ENCODE peak calls at places on chromosomes 5 and 9, in seven cellular contexts. One of them, this sample, is unnamed.

GRCh38 chr9:93963969-93964368 is 8.8 kb upstream of the BARX1 start:
- DNase-seq in IMR-90: peak
- DNase-seq in left ventricle myocardium inferior: no peak
- DNase-seq in heart right ventricle: no peak
- DNase-seq in suprapubic skin: peak
- DNase-seq in Peyer's patch: no peak
- DNase-seq in bronchial epithelial cell: no peak
- DNase-seq in this sample: no peak

GRCh38 chr5:35166043-35166442 is 64.2 kb downstream of the PRLR start:
- DNase-seq in IMR-90: no peak
- DNase-seq in left ventricle myocardium inferior: no peak
- DNase-seq in heart right ventricle: no peak
- DNase-seq in suprapubic skin: no peak
- DNase-seq in Peyer's patch: no peak
- DNase-seq in bronchial epithelial cell: no peak
- DNase-seq in this sample: no peak

GRCh38 chr9:72633966-72634365 is 112.6 kb downstream of the TMC1 start:
- DNase-seq in IMR-90: peak
- DNase-seq in left ventricle myocardium inferior: no peak
- DNase-seq in heart right ventricle: peak
- DNase-seq in suprapubic skin: no peak
- DNase-seq in Peyer's patch: no peak
- DNase-seq in bronchial epithelial cell: peak
- DNase-seq in this sample: peak

GRCh38 chr5:72955143-72955767 is 586 bp upstream of the FCHO2 start:
- DNase-seq in IMR-90: no peak
- DNase-seq in left ventricle myocardium inferior: peak
- DNase-seq in heart right ventricle: peak
- DNase-seq in suprapubic skin: no peak
- DNase-seq in Peyer's patch: peak
- DNase-seq in bronchial epithelial cell: peak
- DNase-seq in this sample: peak

GRCh38 chr5:29001666-29002065 is 1963.3 kb upstream of the CDH9 start:
- DNase-seq in IMR-90: no peak
- DNase-seq in left ventricle myocardium inferior: no peak
- DNase-seq in heart right ventricle: no peak
- DNase-seq in suprapubic skin: no peak
- DNase-seq in Peyer's patch: no peak
- DNase-seq in bronchial epithelial cell: no peak
- DNase-seq in this sample: no peak

GRCh38 chr9:124228516-124228915 is 29.2 kb upstream of the NEK6 start:
- DNase-seq in IMR-90: no peak
- DNase-seq in left ventricle myocardium inferior: no peak
- DNase-seq in heart right ventricle: no peak
- DNase-seq in suprapubic skin: no peak
- DNase-seq in Peyer's patch: no peak
- DNase-seq in bronchial epithelial cell: no peak
- DNase-seq in this sample: no peak

GRCh38 chr9:93188426-93189368 is 4.8 kb downstream of the WNK2 start:
- DNase-seq in IMR-90: no peak
- DNase-seq in left ventricle myocardium inferior: no peak
- DNase-seq in heart right ventricle: no peak
- DNase-seq in suprapubic skin: no peak
- DNase-seq in Peyer's patch: peak
- DNase-seq in bronchial epithelial cell: no peak
- DNase-seq in this sample: no peak

GRCh38 chr9:77820293-77820954 is 172.3 kb upstream of the GNA14 start:
- DNase-seq in IMR-90: peak
- DNase-seq in left ventricle myocardium inferior: no peak
- DNase-seq in heart right ventricle: no peak
- DNase-seq in suprapubic skin: no peak
- DNase-seq in Peyer's patch: no peak
- DNase-seq in bronchial epithelial cell: peak
- DNase-seq in this sample: peak

GRCh38 chr9:136856541-136857141 is 4.5 kb downstream of the MAMDC4 start:
- DNase-seq in IMR-90: no peak
- DNase-seq in left ventricle myocardium inferior: peak
- DNase-seq in heart right ventricle: no peak
- DNase-seq in suprapubic skin: no peak
- DNase-seq in Peyer's patch: no peak
- DNase-seq in bronchial epithelial cell: no peak
- DNase-seq in this sample: no peak

GRCh38 chr9:82777366-82777765 is 285.6 kb downstream of the RASEF start:
- DNase-seq in IMR-90: no peak
- DNase-seq in left ventricle myocardium inferior: no peak
- DNase-seq in heart right ventricle: no peak
- DNase-seq in suprapubic skin: no peak
- DNase-seq in Peyer's patch: no peak
- DNase-seq in bronchial epithelial cell: no peak
- DNase-seq in this sample: no peak

GRCh38 chr5:138803285-138803684 is 50.1 kb downstream of the CTNNA1 start:
- DNase-seq in IMR-90: no peak
- DNase-seq in left ventricle myocardium inferior: no peak
- DNase-seq in heart right ventricle: no peak
- DNase-seq in suprapubic skin: no peak
- DNase-seq in Peyer's patch: no peak
- DNase-seq in bronchial epithelial cell: no peak
- DNase-seq in this sample: no peak

GRCh38 chr9:92030367-92030766 is 80.3 kb upstream of the ROR2 start:
- DNase-seq in IMR-90: no peak
- DNase-seq in left ventricle myocardium inferior: no peak
- DNase-seq in heart right ventricle: no peak
- DNase-seq in suprapubic skin: no peak
- DNase-seq in Peyer's patch: no peak
- DNase-seq in bronchial epithelial cell: no peak
- DNase-seq in this sample: no peak

GRCh38 chr5:151047814-151048425 is 27.5 kb downstream of the GPX3 start:
- DNase-seq in IMR-90: no peak
- DNase-seq in left ventricle myocardium inferior: no peak
- DNase-seq in heart right ventricle: peak
- DNase-seq in suprapubic skin: no peak
- DNase-seq in Peyer's patch: peak
- DNase-seq in bronchial epithelial cell: peak
- DNase-seq in this sample: peak

GRCh38 chr5:137264573-137264972 is 234.6 kb downstream of the SPOCK1 start:
- DNase-seq in IMR-90: peak
- DNase-seq in left ventricle myocardium inferior: no peak
- DNase-seq in heart right ventricle: no peak
- DNase-seq in suprapubic skin: no peak
- DNase-seq in Peyer's patch: no peak
- DNase-seq in bronchial epithelial cell: no peak
- DNase-seq in this sample: peak

GRCh38 chr9:127344373-127344995 is 52.5 kb upstream of the SLC2A8 start:
- DNase-seq in IMR-90: peak
- DNase-seq in left ventricle myocardium inferior: no peak
- DNase-seq in heart right ventricle: no peak
- DNase-seq in suprapubic skin: no peak
- DNase-seq in Peyer's patch: no peak
- DNase-seq in bronchial epithelial cell: no peak
- DNase-seq in this sample: no peak

GRCh38 chr5:172059661-172060100 is 53.2 kb upstream of the FBXW11 start:
- DNase-seq in IMR-90: no peak
- DNase-seq in left ventricle myocardium inferior: no peak
- DNase-seq in heart right ventricle: no peak
- DNase-seq in suprapubic skin: no peak
- DNase-seq in Peyer's patch: no peak
- DNase-seq in bronchial epithelial cell: peak
- DNase-seq in this sample: peak

GRCh38 chr9:136022731-136023400 is 61.7 kb upstream of the UBAC1 start:
- DNase-seq in IMR-90: no peak
- DNase-seq in left ventricle myocardium inferior: peak
- DNase-seq in heart right ventricle: peak
- DNase-seq in suprapubic skin: no peak
- DNase-seq in Peyer's patch: no peak
- DNase-seq in bronchial epithelial cell: no peak
- DNase-seq in this sample: no peak

GRCh38 chr5:144698454-144698853 is 527.8 kb downstream of the KCTD16 start:
- DNase-seq in IMR-90: peak
- DNase-seq in left ventricle myocardium inferior: no peak
- DNase-seq in heart right ventricle: no peak
- DNase-seq in suprapubic skin: no peak
- DNase-seq in Peyer's patch: no peak
- DNase-seq in bronchial epithelial cell: peak
- DNase-seq in this sample: no peak

GRCh38 chr9:88583901-88584596 is 49.1 kb downstream of the NXNL2 start:
- DNase-seq in IMR-90: peak
- DNase-seq in left ventricle myocardium inferior: no peak
- DNase-seq in heart right ventricle: no peak
- DNase-seq in suprapubic skin: no peak
- DNase-seq in Peyer's patch: no peak
- DNase-seq in bronchial epithelial cell: peak
- DNase-seq in this sample: peak

GRCh38 chr9:126637002-126637849 is 23.5 kb downstream of the LMX1B start:
- DNase-seq in IMR-90: no peak
- DNase-seq in left ventricle myocardium inferior: no peak
- DNase-seq in heart right ventricle: no peak
- DNase-seq in suprapubic skin: no peak
- DNase-seq in Peyer's patch: no peak
- DNase-seq in bronchial epithelial cell: no peak
- DNase-seq in this sample: no peak

GRCh38 chr5:105101597-105101996 is 1539.0 kb upstream of the NUDT12 start:
- DNase-seq in IMR-90: no peak
- DNase-seq in left ventricle myocardium inferior: no peak
- DNase-seq in heart right ventricle: no peak
- DNase-seq in suprapubic skin: no peak
- DNase-seq in Peyer's patch: no peak
- DNase-seq in bronchial epithelial cell: peak
- DNase-seq in this sample: peak

GRCh38 chr9:110192531-110193326 is 15.2 kb downstream of the C9orf152 start:
- DNase-seq in IMR-90: peak
- DNase-seq in left ventricle myocardium inferior: no peak
- DNase-seq in heart right ventricle: no peak
- DNase-seq in suprapubic skin: no peak
- DNase-seq in Peyer's patch: no peak
- DNase-seq in bronchial epithelial cell: no peak
- DNase-seq in this sample: peak

GRCh38 chr5:36442796-36443195 is 141.1 kb upstream of the RANBP3L start:
- DNase-seq in IMR-90: peak
- DNase-seq in left ventricle myocardium inferior: no peak
- DNase-seq in heart right ventricle: no peak
- DNase-seq in suprapubic skin: no peak
- DNase-seq in Peyer's patch: no peak
- DNase-seq in bronchial epithelial cell: peak
- DNase-seq in this sample: peak

DNA sequence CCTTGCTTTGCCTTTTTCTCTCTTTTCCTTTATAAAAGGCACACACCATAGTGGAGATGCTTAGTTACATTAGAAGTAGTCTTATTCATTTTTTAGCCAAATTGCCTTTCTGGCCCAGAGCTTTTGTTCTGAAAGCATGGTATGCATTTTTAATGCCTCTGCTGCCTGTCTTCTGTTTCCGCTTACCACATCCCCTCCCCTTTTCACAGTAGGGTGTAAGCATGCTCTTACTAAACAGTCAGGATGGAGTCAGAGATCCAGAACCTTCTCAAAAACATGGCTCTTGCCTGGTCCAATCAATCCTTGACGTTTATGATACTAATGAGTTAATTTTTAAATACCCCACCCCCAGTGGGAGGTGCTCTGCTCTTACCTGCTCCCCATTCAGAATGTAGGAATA is 22.5 kb downstream of the PPP3R2 start:
- DNase-seq in IMR-90: no peak
- DNase-seq in left ventricle myocardium inferior: no peak
- DNase-seq in heart right ventricle: no peak
- DNase-seq in suprapubic skin: no peak
- DNase-seq in Peyer's patch: no peak
- DNase-seq in bronchial epithelial cell: no peak
- DNase-seq in this sample: no peak
- TF ChIP-seq CTCF in IMR-90: no peak
- TF ChIP-seq CTCF in left ventricle myocardium inferior: no peak
- TF ChIP-seq CTCF in heart right ventricle: no peak
- TF ChIP-seq CTCF in suprapubic skin: no peak
- TF ChIP-seq CTCF in Peyer's patch: no peak
- TF ChIP-seq CTCF in bronchial epithelial cell: no peak
- TF ChIP-seq CTCF in this sample: no peak

GRCh38 chr5:173323121-173323798 is 5.0 kb downstream of the STC2 start:
- DNase-seq in IMR-90: no peak
- DNase-seq in left ventricle myocardium inferior: no peak
- DNase-seq in heart right ventricle: no peak
- DNase-seq in suprapubic skin: peak
- DNase-seq in Peyer's patch: no peak
- DNase-seq in bronchial epithelial cell: no peak
- DNase-seq in this sample: no peak
- H3K4me3 ChIP-seq in IMR-90: no peak
- H3K4me3 ChIP-seq in left ventricle myocardium inferior: peak
- H3K4me3 ChIP-seq in heart right ventricle: no peak
- H3K4me3 ChIP-seq in suprapubic skin: no peak
- H3K4me3 ChIP-seq in Peyer's patch: no peak
- H3K4me3 ChIP-seq in bronchial epithelial cell: no peak
- H3K4me3 ChIP-seq in this sample: no peak

DNA sequence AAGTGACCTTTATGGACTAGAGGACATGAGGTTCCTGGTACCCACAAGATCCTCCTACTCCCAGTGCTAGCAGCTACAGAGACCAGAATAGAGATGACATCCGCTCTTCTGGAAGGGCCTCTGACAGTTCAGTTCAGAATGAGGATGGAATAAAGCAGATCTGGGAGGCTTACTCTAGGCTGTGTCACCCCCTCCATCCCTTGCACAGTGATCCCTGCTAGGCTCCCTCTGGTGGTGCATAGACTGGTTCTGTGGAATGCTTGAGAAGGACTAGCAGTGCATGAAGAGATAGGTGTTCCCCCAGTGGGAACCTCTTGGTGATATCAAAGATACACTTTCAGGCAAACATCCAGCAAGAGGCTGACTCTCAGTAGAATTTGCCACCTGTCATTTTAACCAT is 83.0 kb downstream of the NPR3 start:
- DNase-seq in IMR-90: peak
- DNase-seq in left ventricle myocardium inferior: no peak
- DNase-seq in heart right ventricle: no peak
- DNase-seq in suprapubic skin: no peak
- DNase-seq in Peyer's patch: no peak
- DNase-seq in bronchial epithelial cell: peak
- DNase-seq in this sample: no peak
- TF ChIP-seq CTCF in IMR-90: peak
- TF ChIP-seq CTCF in left ventricle myocardium inferior: peak
- TF ChIP-seq CTCF in heart right ventricle: peak
- TF ChIP-seq CTCF in suprapubic skin: no peak
- TF ChIP-seq CTCF in Peyer's patch: no peak
- TF ChIP-seq CTCF in bronchial epithelial cell: peak
- TF ChIP-seq CTCF in this sample: peak

DNA sequence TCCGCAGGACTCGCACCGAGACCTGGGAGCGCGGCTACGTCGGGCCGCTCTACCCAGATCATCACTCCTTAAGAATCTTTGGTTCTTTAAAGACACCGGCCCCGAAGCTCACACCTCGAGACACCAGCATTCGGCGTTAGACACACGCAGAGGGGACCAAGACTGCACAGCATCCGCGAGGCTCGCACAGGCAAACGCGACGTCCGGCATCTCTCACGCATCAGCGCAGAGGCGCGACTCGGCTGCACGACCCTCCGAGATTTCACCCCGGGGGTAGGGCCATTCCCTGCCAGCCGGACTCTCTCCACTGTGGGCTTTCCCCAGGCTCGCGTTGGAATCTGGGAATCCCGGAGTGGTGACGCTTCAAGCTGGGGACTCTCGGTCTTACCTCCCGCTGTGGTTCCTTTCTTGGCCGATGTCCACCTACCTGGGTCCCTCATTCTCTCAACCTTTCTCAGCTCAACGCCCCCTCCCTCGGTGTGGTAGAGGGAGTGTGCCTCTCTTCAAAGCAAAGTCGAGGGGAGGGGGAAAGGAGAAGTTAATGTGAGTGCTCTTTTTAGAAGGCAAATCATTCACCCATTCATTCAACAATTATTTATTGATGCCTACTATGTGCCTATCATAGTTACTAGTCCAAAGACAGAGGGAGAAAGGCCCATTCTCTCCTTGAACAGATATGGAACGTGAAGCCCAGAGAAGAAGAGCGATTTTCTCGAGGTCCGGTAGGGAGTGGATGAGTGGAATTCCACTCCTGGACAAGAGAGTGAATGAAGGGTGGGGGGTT is 1.3 kb upstream of the HAND1 start:
- DNase-seq in IMR-90: no peak
- DNase-seq in left ventricle myocardium inferior: no peak
- DNase-seq in heart right ventricle: no peak
- DNase-seq in suprapubic skin: no peak
- DNase-seq in Peyer's patch: no peak
- DNase-seq in bronchial epithelial cell: no peak
- DNase-seq in this sample: no peak
- H3K4me3 ChIP-seq in IMR-90: no peak
- H3K4me3 ChIP-seq in left ventricle myocardium inferior: peak
- H3K4me3 ChIP-seq in heart right ventricle: peak
- H3K4me3 ChIP-seq in suprapubic skin: peak
- H3K4me3 ChIP-seq in Peyer's patch: no peak
- H3K4me3 ChIP-seq in bronchial epithelial cell: no peak
- H3K4me3 ChIP-seq in this sample: no peak